ENCODE peak calls at places on chromosomes 11 and 22, in five cellular contexts. Y is suprapubic skin, J is gastrocnemius medialis, W is IMR-90, U is esophagus squamous epithelium. N is an unnamed sample.

GRCh38 chr11:12274056-12274455 is 103.3 kb upstream of the PARVA start:
- DNase-seq in Y (peak; percentile 9), J (no peak), W (no peak), U (no peak), N (peak; percentile 7)

GRCh38 chr11:27462543-27462942 is 10.0 kb downstream of the LGR4 start:
- DNase-seq in Y (no peak), J (no peak), W (no peak), U (no peak), N (no peak)

GRCh38 chr11:37061426-37061825 is 463.4 kb upstream of the RAG2 start:
- DNase-seq in Y (no peak), J (no peak), W (no peak), U (no peak), N (no peak)

GRCh38 chr11:88193278-88193677 is 18.0 kb upstream of the RAB38 start:
- DNase-seq in Y (no peak), J (no peak), W (no peak), U (no peak), N (no peak)

GRCh38 chr11:120229451-120230424 is 10.2 kb upstream of the POU2F3 start:
- DNase-seq in Y (no peak), J (no peak), W (peak; percentile 29), U (no peak), N (no peak)

GRCh38 chr11:41456288-41456687 is 3.2 kb downstream of the LRRC4C start:
- DNase-seq in Y (no peak), J (no peak), W (no peak), U (no peak), N (no peak)

GRCh38 chr11:57476223-57476882 is 16.0 kb downstream of the RTN4RL2 start:
- DNase-seq in Y (no peak), J (peak; percentile 57), W (no peak), U (no peak), N (peak; percentile 50)

GRCh38 chr11:120807414-120808150 is 216.3 kb upstream of the TBCEL start:
- DNase-seq in Y (no peak), J (no peak), W (peak; percentile 95), U (no peak), N (no peak)

GRCh38 chr11:85823816-85824215 is 12.9 kb upstream of the SYTL2 start:
- DNase-seq in Y (no peak), J (no peak), W (peak; percentile 46), U (no peak), N (no peak)

GRCh38 chr22:39349967-39350802 is at the start of gene SYNGR1:
- DNase-seq in Y (no peak), J (no peak), W (no peak), U (no peak), N (peak; percentile 35)

GRCh38 chr22:42752912-42753311 is 32.2 kb upstream of the A4GALT start:
- DNase-seq in Y (no peak), J (no peak), W (no peak), U (no peak), N (no peak)

GRCh38 chr22:46050916-46051614 is 74.1 kb upstream of the WNT7B start:
- DNase-seq in Y (peak; percentile 63), J (peak; percentile 10), W (no peak), U (no peak), N (no peak)

GRCh38 chr11:122563761-122564160 is 91.8 kb upstream of the UBASH3B start:
- DNase-seq in Y (no peak), J (no peak), W (no peak), U (no peak), N (no peak)

GRCh38 chr22:27130949-27131745 is 473.8 kb downstream of the MIAT start:
- DNase-seq in Y (no peak), J (no peak), W (no peak), U (no peak), N (no peak)

GRCh38 chr22:42769574-42770447 is 49.1 kb upstream of the A4GALT start:
- DNase-seq in Y (no peak), J (no peak), W (peak; percentile 95), U (no peak), N (peak; percentile 85)

GRCh38 chr11:17930544-17931144 is 82.2 kb downstream of the SERGEF start:
- DNase-seq in Y (no peak), J (no peak), W (no peak), U (no peak), N (no peak)

GRCh38 chr22:19514831-19515565 is 9.2 kb downstream of the CLDN5 start:
- DNase-seq in Y (no peak), J (no peak), W (peak; percentile 31), U (no peak), N (no peak)

GRCh38 chr22:39242809-39243442 is 1.9 kb downstream of the PDGFB start:
- DNase-seq in Y (no peak), J (no peak), W (no peak), U (no peak), N (no peak)

GRCh38 chr11:77036398-77036797 is 2.2 kb downstream of the B3GNT6 start:
- DNase-seq in Y (no peak), J (no peak), W (no peak), U (no peak), N (no peak)

GRCh38 chr11:130666781-130667251 is 218.4 kb downstream of the ADAMTS15 start:
- DNase-seq in Y (no peak), J (no peak), W (peak; percentile 51), U (no peak), N (no peak)

GRCh38 chr22:29310863-29311339 is 4.5 kb downstream of the GAS2L1 start:
- DNase-seq in Y (peak; percentile 99), J (peak; percentile 85), W (peak; percentile 96), U (no peak), N (peak; percentile 99)

GRCh38 chr22:22161924-22162851 is 82.4 kb upstream of the VPREB1 start:
- DNase-seq in Y (no peak), J (no peak), W (no peak), U (no peak), N (no peak)

GRCh38 chr11:3157381-3158130 is 7.6 kb downstream of the OSBPL5 start:
- DNase-seq in Y (no peak), J (peak; percentile 7), W (no peak), U (no peak), N (no peak)

GRCh38 chr11:3155691-3156258 is 9.3 kb downstream of the OSBPL5 start:
- DNase-seq in Y (no peak), J (no peak), W (no peak), U (no peak), N (no peak)

GRCh38 chr11:3158131-3158591 is 6.9 kb downstream of the OSBPL5 start:
- DNase-seq in Y (no peak), J (peak; percentile 4), W (no peak), U (no peak), N (no peak)

GRCh38 chr11:3156282-3156660 is 8.8 kb downstream of the OSBPL5 start:
- DNase-seq in Y (no peak), J (no peak), W (no peak), U (no peak), N (no peak)

DNA sequence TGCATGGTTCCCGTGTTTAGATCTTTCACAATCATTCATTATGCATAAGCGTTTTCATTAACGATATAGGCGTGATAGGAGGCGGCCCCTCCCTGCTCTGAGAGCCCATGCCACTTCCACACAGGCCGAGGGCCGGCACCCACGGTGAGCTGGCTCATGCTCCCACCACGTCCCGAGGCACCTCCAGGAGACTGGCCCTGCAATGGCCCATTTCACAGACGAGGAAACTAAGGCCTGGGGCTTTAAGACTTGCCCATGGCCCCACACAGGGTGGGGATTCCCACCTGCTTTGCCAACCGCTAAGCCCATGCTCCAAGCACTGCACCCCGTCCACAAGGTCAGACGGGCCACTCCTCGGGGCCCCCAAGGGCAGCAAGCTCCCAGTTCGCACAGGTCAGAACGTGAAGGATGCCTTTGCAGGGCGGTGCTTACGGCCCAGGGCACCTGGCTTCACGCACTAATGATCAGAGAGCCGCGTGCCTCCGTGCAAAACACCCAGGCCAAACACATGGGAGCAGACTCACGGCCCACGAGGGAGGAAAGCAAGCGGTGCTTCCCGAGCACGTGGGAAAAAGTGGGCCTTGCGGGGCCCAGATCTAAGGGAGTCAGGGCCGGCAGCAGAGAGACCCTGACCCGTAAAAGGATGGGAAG is 8.3 kb downstream of the OSBPL5 start:
- DNase-seq in Y (no peak), J (no peak), W (no peak), U (no peak), N (no peak)
- H3K4me1 ChIP-seq in Y (peaks cover 92% of the 10 kb centered on the region), J (peaks cover 54% of the 10 kb centered on the region), W (peaks cover 61% of the 10 kb centered on the region), U (peaks cover 56% of the 10 kb centered on the region), N (peaks cover 32% of the 10 kb centered on the region)

GRCh38 chr22:50530857-50531545 is 1.2 kb upstream of the TYMP start:
- DNase-seq in Y (peak; percentile 94), J (peak; percentile 71), W (peak; percentile 63), U (peak; percentile 64), N (peak; percentile 90)
- TF ChIP-seq POLR2A in Y (no peak), J (peak; percentile 58), W (no peak), U (peak; percentile 51), N (peak; percentile 35)

GRCh38 chr11:35485656-35486318 is 39.6 kb downstream of the PAMR1 start:
- DNase-seq in Y (peak; percentile 79), J (peak; percentile 48), W (peak; percentile 79), U (no peak), N (peak; percentile 92)

GRCh38 chr11:35486446-35486845 is 39.0 kb downstream of the PAMR1 start:
- DNase-seq in Y (no peak), J (no peak), W (no peak), U (no peak), N (no peak)

GRCh38 chr11:35484435-35484834 is 41.0 kb downstream of the PAMR1 start:
- DNase-seq in Y (no peak), J (no peak), W (peak; percentile 85), U (no peak), N (no peak)

GRCh38 chr11:35486934-35487333 is 38.5 kb downstream of the PAMR1 start:
- DNase-seq in Y (no peak), J (no peak), W (no peak), U (no peak), N (no peak)

GRCh38 chr11:35483131-35483800 is 42.1 kb downstream of the PAMR1 start:
- DNase-seq in Y (no peak), J (no peak), W (peak; percentile 79), U (no peak), N (no peak)
- H3K4me1 ChIP-seq in Y (no peaks in the 10 kb centered on the region), J (no peaks in the 10 kb centered on the region), W (peaks cover 13% of the 10 kb centered on the region), U (no peaks in the 10 kb centered on the region), N (no peaks in the 10 kb centered on the region)

DNA sequence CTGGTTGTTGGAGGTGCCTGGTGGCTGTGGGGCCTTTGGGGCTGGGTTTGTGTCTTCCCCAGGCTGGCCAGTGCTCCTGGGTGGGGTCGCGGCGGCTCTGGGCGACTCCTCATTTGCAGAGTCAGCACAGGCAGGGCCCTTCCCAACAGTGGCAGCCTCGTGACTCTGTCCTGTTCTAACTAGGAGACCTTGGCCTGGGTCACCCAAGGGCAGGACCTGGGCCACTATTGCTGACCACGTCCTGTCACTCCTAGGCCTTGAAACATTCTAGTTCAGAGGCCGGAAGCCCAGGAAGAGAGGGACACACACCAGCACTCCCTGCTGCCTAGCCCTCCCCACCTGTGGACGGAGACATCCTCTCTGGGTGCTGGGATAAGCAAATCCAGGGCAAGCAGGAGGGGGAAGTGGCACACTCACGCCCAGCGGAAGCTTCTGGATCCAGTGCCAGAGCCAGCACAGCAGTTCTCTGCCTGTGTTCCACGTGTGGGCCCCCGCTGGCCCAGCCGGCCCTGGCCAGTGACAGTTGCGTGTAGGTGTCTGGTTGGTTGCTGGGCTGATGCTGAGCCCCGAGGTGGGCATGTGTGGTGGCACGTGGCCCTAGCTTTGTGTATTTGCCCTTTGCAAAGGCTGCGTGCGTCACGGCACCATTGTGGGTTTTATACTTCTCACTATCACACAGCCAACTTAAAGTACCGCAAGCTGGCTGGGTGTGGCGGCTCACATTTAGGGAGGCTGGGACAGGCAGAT is 4.3 kb upstream of the CHID1 start:
- DNase-seq in Y (peak; percentile 85), J (peak; percentile 58), W (no peak), U (no peak), N (peak; percentile 88)
- TF ChIP-seq POLR2A in Y (no peak), J (no peak), W (no peak), U (no peak), N (peak; percentile 33)

GRCh38 chr11:20023082-20023426 is 137.2 kb downstream of the DBX1 start:
- DNase-seq in Y (no peak), J (no peak), W (no peak), U (no peak), N (no peak)
- H3K4me1 ChIP-seq in Y (peaks cover 11% of the 10 kb centered on the region), J (peaks cover 16% of the 10 kb centered on the region), W (peaks cover 24% of the 10 kb centered on the region), U (peaks cover 16% of the 10 kb centered on the region), N (no peaks in the 10 kb centered on the region)

GRCh38 chr11:46677169-46677568 is 23.2 kb downstream of the ARHGAP1 start:
- DNase-seq in Y (no peak), J (no peak), W (no peak), U (no peak), N (no peak)
- TF ChIP-seq POLR2A in Y (no peak), J (no peak), W (no peak), U (no peak), N (no peak)

N was measured in adrenal gland.